ENCODE peak calls at places on chromosome 16, in five cellular contexts. T, D, R, A and G are unnamed samples.
A peak's percentile ranks its signal among the peaks of the same experiment; 100 is the strongest.

GRCh38 chr16:77432264-77432663 is 2.6 kb downstream of the ADAMTS18 start:
- DNase-seq in T (no peak), D (no peak), R (no peak), A (no peak), G (no peak)

GRCh38 chr16:19926449-19927390 is 42.1 kb upstream of the GPRC5B start:
- DNase-seq in T (no peak), D (peak; percentile 76), R (no peak), A (no peak), G (peak; percentile 12)

GRCh38 chr16:22152316-22152715 is 10.0 kb upstream of the SDR42E2 start:
- DNase-seq in T (no peak), D (no peak), R (no peak), A (no peak), G (no peak)

GRCh38 chr16:81335669-81336068 is 20.9 kb downstream of the GAN start:
- DNase-seq in T (no peak), D (no peak), R (no peak), A (no peak), G (no peak)

GRCh38 chr16:66553223-66553622 is 847 bp downstream of the CKLF start:
- DNase-seq in T (no peak), D (no peak), R (no peak), A (no peak), G (no peak)

GRCh38 chr16:81560979-81561657 is 116.5 kb downstream of the CMIP start:
- DNase-seq in T (no peak), D (peak; percentile 44), R (no peak), A (no peak), G (no peak)

GRCh38 chr16:57620316-57621231 is 7.9 kb upstream of the ADGRG1 start:
- DNase-seq in T (no peak), D (no peak), R (peak; percentile 91), A (no peak), G (no peak)

GRCh38 chr16:57623251-57624043 is 5.0 kb upstream of the ADGRG1 start:
- DNase-seq in T (no peak), D (peak; percentile 52), R (peak; percentile 93), A (peak; percentile 64), G (peak; percentile 50)

GRCh38 chr16:77584205-77584859 is 138.0 kb upstream of the NUDT7 start:
- DNase-seq in T (peak; percentile 59), D (peak; percentile 63), R (peak; percentile 52), A (peak; percentile 59), G (peak; percentile 42)

GRCh38 chr16:11202260-11203091 is 53.5 kb downstream of the SOCS1 start:
- DNase-seq in T (no peak), D (peak; percentile 65), R (no peak), A (no peak), G (no peak)
- H3K4ac ChIP-seq in T (no peak overlapping the region), D (peak overlapping the region; percentile 64), R (no peak overlapping the region), A (no peak overlapping the region), G (no peak overlapping the region)

GRCh38 chr16:23283571-23283970 is 18.5 kb upstream of the SCNN1B start:
- DNase-seq in T (no peak), D (no peak), R (no peak), A (no peak), G (no peak)

GRCh38 chr16:23288209-23288608 is 13.9 kb upstream of the SCNN1B start:
- DNase-seq in T (no peak), D (no peak), R (no peak), A (no peak), G (no peak)

GRCh38 chr16:23288726-23289512 is 13.2 kb upstream of the SCNN1B start:
- DNase-seq in T (no peak), D (no peak), R (no peak), A (no peak), G (no peak)

GRCh38 chr16:23284584-23284983 is 17.5 kb upstream of the SCNN1B start:
- DNase-seq in T (no peak), D (no peak), R (no peak), A (no peak), G (no peak)

DNA sequence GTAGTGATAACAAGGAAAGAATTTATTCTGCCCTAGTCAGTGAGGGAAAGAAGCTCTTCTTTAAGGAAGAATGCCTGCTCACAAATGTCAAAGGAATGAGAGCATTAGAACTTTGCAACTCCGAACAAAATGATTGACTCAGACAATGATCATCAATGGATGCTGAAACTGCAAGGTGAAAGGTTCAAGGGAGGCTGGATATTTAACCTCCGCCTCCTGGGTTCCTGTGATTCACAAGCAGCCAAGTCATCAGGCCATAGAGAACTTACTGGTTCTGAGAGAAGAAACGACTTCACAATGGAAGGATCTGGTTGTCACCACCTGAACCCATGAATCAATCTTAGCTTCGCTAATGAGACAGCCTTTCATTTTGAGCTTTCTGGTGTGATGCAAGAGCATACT is 16.0 kb upstream of the SCNN1B start:
- DNase-seq in T (no peak), D (peak; percentile 59), R (peak; percentile 33), A (no peak), G (no peak)
- H3K27ac ChIP-seq in T (no peak overlapping the region), D (no peak overlapping the region), R (no peak overlapping the region), A (no peak overlapping the region), G (no peak overlapping the region)

GRCh38 chr16:87822571-87822970 is 46.7 kb downstream of the SLC7A5 start:
- DNase-seq in T (peak; percentile 74), D (no peak), R (no peak), A (no peak), G (no peak)
- H3K4ac ChIP-seq in T (no peak overlapping the region), D (no peak overlapping the region), R (no peak overlapping the region), A (no peak overlapping the region), G (no peak overlapping the region)

GRCh38 chr16:75105306-75106061 is 11.1 kb downstream of the LDHD start:
- DNase-seq in T (no peak), D (peak; percentile 37), R (no peak), A (no peak), G (peak; percentile 24)

GRCh38 chr16:75106351-75107274 is 10.0 kb downstream of the LDHD start:
- DNase-seq in T (no peak), D (no peak), R (peak; percentile 34), A (no peak), G (peak; percentile 24)

GRCh38 chr16:75102595-75102994 is 14.0 kb downstream of the LDHD start:
- DNase-seq in T (no peak), D (no peak), R (no peak), A (no peak), G (peak; percentile 20)

GRCh38 chr16:75103994-75104393 is 12.6 kb downstream of the LDHD start:
- DNase-seq in T (no peak), D (no peak), R (no peak), A (no peak), G (no peak)

DNA sequence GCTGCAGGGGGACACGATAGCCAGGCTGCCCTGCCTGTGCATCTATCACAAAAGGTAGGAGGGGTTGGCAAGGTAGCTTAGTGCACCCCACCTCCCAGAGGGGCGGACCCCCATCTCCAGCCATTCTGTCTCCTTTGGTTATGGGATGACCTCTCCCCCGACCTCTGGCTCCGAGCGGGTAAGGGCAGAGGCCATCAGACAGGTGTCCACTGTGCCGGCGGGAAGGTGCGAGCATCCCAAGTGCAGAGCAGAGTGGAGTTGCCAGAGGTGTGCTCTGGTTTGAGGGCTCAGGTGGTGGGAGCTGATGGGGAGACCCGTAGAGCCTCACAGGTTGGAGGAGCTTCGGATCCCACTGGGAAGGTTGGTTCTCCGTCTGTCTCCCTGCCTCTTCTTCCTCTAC is 11.7 kb downstream of the LDHD start:
- DNase-seq in T (no peak), D (no peak), R (no peak), A (no peak), G (no peak)
- H3K27ac ChIP-seq in T (no peak overlapping the region), D (peak overlapping the region; percentile 84), R (no peak overlapping the region), A (no peak overlapping the region), G (no peak overlapping the region)

DNA sequence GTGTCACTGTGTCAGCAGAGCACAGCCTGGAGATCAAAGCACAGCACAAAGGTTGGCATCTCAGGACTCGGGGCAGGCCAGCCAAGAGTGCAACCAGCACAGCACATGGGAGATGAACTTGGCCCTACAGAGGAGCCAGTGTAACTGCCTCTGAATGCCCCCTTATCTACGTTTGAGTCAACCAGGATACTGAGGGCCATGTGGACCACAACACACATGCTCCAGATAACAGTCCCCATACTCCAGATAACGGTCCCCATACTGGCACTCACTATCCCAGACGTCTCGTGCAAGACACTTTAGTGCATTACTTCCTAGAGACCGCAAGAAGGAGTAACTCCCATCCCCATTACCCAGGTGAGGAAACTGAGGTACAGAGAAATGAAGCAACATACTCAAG is 88.2 kb downstream of the XYLT1 start:
- DNase-seq in T (no peak), D (no peak), R (peak; percentile 27), A (no peak), G (no peak)
- H3K4ac ChIP-seq in T (no peak overlapping the region), D (no peak overlapping the region), R (no peak overlapping the region), A (no peak overlapping the region), G (no peak overlapping the region)

GRCh38 chr16:84759061-84759460 is 59.3 kb downstream of the USP10 start:
- DNase-seq in T (no peak), D (peak; percentile 72), R (no peak), A (no peak), G (no peak)
- H3K27ac ChIP-seq in T (no peak overlapping the region), D (peak overlapping the region; percentile 72), R (no peak overlapping the region), A (no peak overlapping the region), G (no peak overlapping the region)

GRCh38 chr16:70800306-70800705 is 652 bp downstream of the VAC14 start:
- DNase-seq in T (no peak), D (no peak), R (no peak), A (no peak), G (no peak)
- H3K4ac ChIP-seq in T (no peak overlapping the region), D (peak overlapping the region; percentile 82), R (peak overlapping the region; percentile 38), A (peak overlapping the region; percentile 32), G (no peak overlapping the region)